ENCODE peak calls at places on chromosomes 11 and 22, in seven cellular contexts. One of them, this sample, is unnamed.
A peak's percentile ranks its signal among the peaks of the same experiment; 100 is the strongest.

GRCh38 chr11:105829084-105829483 is 193.0 kb downstream of the MSANTD4 start:
- DNase-seq in GM23338: no peak
- DNase-seq in H1: no peak
- DNase-seq in sigmoid colon: no peak
- DNase-seq in transverse colon: no peak
- DNase-seq in prostate gland: no peak
- DNase-seq in suprapubic skin: no peak
- DNase-seq in this sample: no peak

GRCh38 chr11:45102810-45103621 is 43.4 kb upstream of the PRDM11 start:
- DNase-seq in GM23338: peak; percentile 84
- DNase-seq in sigmoid colon: peak; percentile 81
- DNase-seq in transverse colon: peak; percentile 51
- DNase-seq in prostate gland: no peak
- DNase-seq in H1: no peak
- DNase-seq in suprapubic skin: peak; percentile 84
- DNase-seq in this sample: no peak

GRCh38 chr22:48445113-48445827 is 1382.4 kb downstream of the BRD1 start:
- DNase-seq in sigmoid colon: no peak
- DNase-seq in suprapubic skin: no peak
- DNase-seq in H1: no peak
- DNase-seq in prostate gland: no peak
- DNase-seq in GM23338: no peak
- DNase-seq in transverse colon: no peak
- DNase-seq in this sample: no peak

GRCh38 chr11:62398011-62398994 is 20.5 kb upstream of the SCGB1A1 start:
- DNase-seq in H1: no peak
- DNase-seq in suprapubic skin: no peak
- DNase-seq in GM23338: no peak
- DNase-seq in transverse colon: no peak
- DNase-seq in prostate gland: no peak
- DNase-seq in sigmoid colon: peak; percentile 76
- DNase-seq in this sample: peak; percentile 52

GRCh38 chr11:112525270-112525669 is 264.6 kb upstream of the PLET1 start:
- DNase-seq in GM23338: no peak
- DNase-seq in transverse colon: peak; percentile 29
- DNase-seq in suprapubic skin: no peak
- DNase-seq in H1: no peak
- DNase-seq in sigmoid colon: peak; percentile 69
- DNase-seq in prostate gland: no peak
- DNase-seq in this sample: no peak

GRCh38 chr22:17217179-17217578 is 2.1 kb downstream of the ADA2 start:
- DNase-seq in transverse colon: no peak
- DNase-seq in GM23338: peak; percentile 86
- DNase-seq in H1: no peak
- DNase-seq in prostate gland: no peak
- DNase-seq in sigmoid colon: no peak
- DNase-seq in suprapubic skin: no peak
- DNase-seq in this sample: no peak

GRCh38 chr11:66663741-66664296 is 13.9 kb downstream of the RBM4B start:
- DNase-seq in transverse colon: no peak
- DNase-seq in GM23338: no peak
- DNase-seq in suprapubic skin: no peak
- DNase-seq in prostate gland: no peak
- DNase-seq in H1: no peak
- DNase-seq in sigmoid colon: no peak
- DNase-seq in this sample: no peak

GRCh38 chr22:20439556-20439927 is 1.9 kb upstream of the SCARF2 start:
- DNase-seq in H1: no peak
- DNase-seq in transverse colon: no peak
- DNase-seq in suprapubic skin: no peak
- DNase-seq in sigmoid colon: peak; percentile 50
- DNase-seq in GM23338: no peak
- DNase-seq in prostate gland: no peak
- DNase-seq in this sample: no peak

GRCh38 chr22:20233351-20234313 is 34.5 kb downstream of the RTN4R start:
- DNase-seq in suprapubic skin: no peak
- DNase-seq in H1: no peak
- DNase-seq in prostate gland: no peak
- DNase-seq in transverse colon: no peak
- DNase-seq in sigmoid colon: no peak
- DNase-seq in GM23338: no peak
- DNase-seq in this sample: no peak

GRCh38 chr11:68542617-68543016 is 82.1 kb downstream of the PPP6R3 start:
- DNase-seq in prostate gland: no peak
- DNase-seq in sigmoid colon: peak; percentile 83
- DNase-seq in transverse colon: no peak
- DNase-seq in GM23338: peak; percentile 27
- DNase-seq in suprapubic skin: no peak
- DNase-seq in H1: no peak
- DNase-seq in this sample: no peak

GRCh38 chr11:77580712-77581337 is 8.9 kb upstream of the AQP11 start:
- DNase-seq in suprapubic skin: no peak
- DNase-seq in GM23338: peak; percentile 84
- DNase-seq in H1: no peak
- DNase-seq in sigmoid colon: no peak
- DNase-seq in transverse colon: no peak
- DNase-seq in prostate gland: no peak
- DNase-seq in this sample: no peak

GRCh38 chr11:130278745-130279144 is 36.0 kb downstream of the ZBTB44 start:
- DNase-seq in transverse colon: no peak
- DNase-seq in sigmoid colon: no peak
- DNase-seq in prostate gland: no peak
- DNase-seq in suprapubic skin: no peak
- DNase-seq in H1: no peak
- DNase-seq in GM23338: no peak
- DNase-seq in this sample: no peak

GRCh38 chr22:49956914-49957825 is 3.4 kb upstream of the PIM3 start:
- DNase-seq in H1: no peak
- DNase-seq in GM23338: no peak
- DNase-seq in transverse colon: no peak
- DNase-seq in sigmoid colon: peak; percentile 59
- DNase-seq in prostate gland: no peak
- DNase-seq in suprapubic skin: no peak
- DNase-seq in this sample: no peak

GRCh38 chr11:114058871-114059277 is 637 bp upstream of the ZBTB16 start:
- DNase-seq in suprapubic skin: no peak
- DNase-seq in transverse colon: peak; percentile 51
- DNase-seq in prostate gland: no peak
- DNase-seq in sigmoid colon: peak; percentile 82
- DNase-seq in H1: no peak
- DNase-seq in GM23338: peak; percentile 57
- DNase-seq in this sample: no peak

GRCh38 chr22:22408731-22409696 is 99.5 kb downstream of the ZNF280B start:
- DNase-seq in transverse colon: peak; percentile 42
- DNase-seq in prostate gland: no peak
- DNase-seq in sigmoid colon: no peak
- DNase-seq in H1: no peak
- DNase-seq in GM23338: peak; percentile 74
- DNase-seq in suprapubic skin: no peak
- DNase-seq in this sample: no peak

GRCh38 chr22:17366830-17367229 is 2.4 kb upstream of the CECR2 start:
- DNase-seq in sigmoid colon: peak; percentile 73
- DNase-seq in suprapubic skin: no peak
- DNase-seq in transverse colon: peak; percentile 17
- DNase-seq in GM23338: peak; percentile 87
- DNase-seq in prostate gland: no peak
- DNase-seq in H1: no peak
- DNase-seq in this sample: no peak

GRCh38 chr11:45333506-45333971 is 47.4 kb upstream of the SYT13 start:
- DNase-seq in GM23338: peak; percentile 76
- DNase-seq in suprapubic skin: no peak
- DNase-seq in prostate gland: no peak
- DNase-seq in sigmoid colon: peak; percentile 85
- DNase-seq in transverse colon: peak; percentile 28
- DNase-seq in H1: no peak
- DNase-seq in this sample: no peak

GRCh38 chr11:79060081-79060480 is 380.7 kb downstream of the TENM4 start:
- DNase-seq in H1: no peak
- DNase-seq in transverse colon: no peak
- DNase-seq in suprapubic skin: no peak
- DNase-seq in GM23338: no peak
- DNase-seq in prostate gland: no peak
- DNase-seq in sigmoid colon: no peak
- DNase-seq in this sample: no peak

GRCh38 chr11:19025799-19026406 is 34.6 kb downstream of the MRGPRX2 start:
- DNase-seq in H1: no peak
- DNase-seq in prostate gland: no peak
- DNase-seq in GM23338: no peak
- DNase-seq in sigmoid colon: no peak
- DNase-seq in transverse colon: no peak
- DNase-seq in suprapubic skin: no peak
- DNase-seq in this sample: no peak

GRCh38 chr22:36221799-36222751 is 17.3 kb downstream of the APOL2 start:
- DNase-seq in sigmoid colon: no peak
- DNase-seq in suprapubic skin: no peak
- DNase-seq in transverse colon: peak; percentile 59
- DNase-seq in GM23338: peak; percentile 86
- DNase-seq in prostate gland: peak; percentile 73
- DNase-seq in H1: peak; percentile 15
- DNase-seq in this sample: no peak

GRCh38 chr11:74696932-74697687 is 34.1 kb downstream of the CHRDL2 start:
- DNase-seq in H1: no peak
- DNase-seq in sigmoid colon: peak; percentile 97
- DNase-seq in prostate gland: peak; percentile 79
- DNase-seq in GM23338: peak; percentile 73
- DNase-seq in transverse colon: peak; percentile 72
- DNase-seq in suprapubic skin: peak; percentile 86
- DNase-seq in this sample: peak; percentile 87

GRCh38 chr11:126350811-126351210 is 4.7 kb upstream of the ST3GAL4 start:
- DNase-seq in sigmoid colon: no peak
- DNase-seq in transverse colon: no peak
- DNase-seq in H1: no peak
- DNase-seq in suprapubic skin: no peak
- DNase-seq in prostate gland: no peak
- DNase-seq in GM23338: no peak
- DNase-seq in this sample: no peak

GRCh38 chr11:83510530-83511449 is 224.6 kb upstream of the CCDC90B start:
- DNase-seq in sigmoid colon: no peak
- DNase-seq in GM23338: no peak
- DNase-seq in transverse colon: no peak
- DNase-seq in suprapubic skin: no peak
- DNase-seq in H1: no peak
- DNase-seq in prostate gland: no peak
- DNase-seq in this sample: no peak

GRCh38 chr11:94597896-94598295 is 30.7 kb downstream of the PIWIL4 start:
- DNase-seq in H1: no peak
- DNase-seq in transverse colon: no peak
- DNase-seq in prostate gland: no peak
- DNase-seq in GM23338: peak; percentile 16
- DNase-seq in sigmoid colon: no peak
- DNase-seq in suprapubic skin: no peak
- DNase-seq in this sample: no peak

GRCh38 chr11:93537767-93538261 is 5.4 kb downstream of the SMCO4 start:
- DNase-seq in sigmoid colon: no peak
- DNase-seq in prostate gland: peak; percentile 45
- DNase-seq in GM23338: no peak
- DNase-seq in transverse colon: no peak
- DNase-seq in suprapubic skin: no peak
- DNase-seq in H1: no peak
- DNase-seq in this sample: no peak

GRCh38 chr22:19350947-19351346 is 59.4 kb upstream of the CLTCL1 start:
- DNase-seq in H1: no peak
- DNase-seq in sigmoid colon: no peak
- DNase-seq in prostate gland: no peak
- DNase-seq in suprapubic skin: peak; percentile 50
- DNase-seq in GM23338: no peak
- DNase-seq in transverse colon: no peak
- DNase-seq in this sample: no peak

GRCh38 chr11:17730608-17731462 is 3.7 kb upstream of the KCNC1 start:
- DNase-seq in sigmoid colon: peak; percentile 77
- DNase-seq in transverse colon: peak; percentile 71
- DNase-seq in H1: peak; percentile 58
- DNase-seq in GM23338: peak; percentile 90
- DNase-seq in prostate gland: peak; percentile 92
- DNase-seq in suprapubic skin: no peak
- DNase-seq in this sample: peak; percentile 92
- H3K27me3 ChIP-seq in sigmoid colon: peaks cover 7% of the 10 kb centered on the region
- H3K27me3 ChIP-seq in transverse colon: peaks cover 53% of the 10 kb centered on the region
- H3K27me3 ChIP-seq in H1: peaks cover 9% of the 10 kb centered on the region
- H3K27me3 ChIP-seq in GM23338: peaks cover 59% of the 10 kb centered on the region
- H3K27me3 ChIP-seq in prostate gland: no peaks in the 10 kb centered on the region
- H3K27me3 ChIP-seq in suprapubic skin: peaks cover 47% of the 10 kb centered on the region
- H3K27me3 ChIP-seq in this sample: peaks cover 2% of the 10 kb centered on the region

GRCh38 chr11:43316451-43316850 is 4.7 kb downstream of the API5 start:
- DNase-seq in GM23338: no peak
- DNase-seq in prostate gland: no peak
- DNase-seq in sigmoid colon: no peak
- DNase-seq in transverse colon: no peak
- DNase-seq in H1: no peak
- DNase-seq in suprapubic skin: no peak
- DNase-seq in this sample: no peak
- TF ChIP-seq POLR2AphosphoS5 in GM23338: no peak
- TF ChIP-seq POLR2AphosphoS5 in prostate gland: no peak
- TF ChIP-seq POLR2AphosphoS5 in sigmoid colon: no peak
- TF ChIP-seq POLR2AphosphoS5 in transverse colon: no peak
- TF ChIP-seq POLR2AphosphoS5 in H1: no peak
- TF ChIP-seq POLR2AphosphoS5 in suprapubic skin: no peak
- TF ChIP-seq POLR2AphosphoS5 in this sample: no peak

GRCh38 chr22:41847300-41847699 is 14.4 kb downstream of the SREBF2 start:
- DNase-seq in prostate gland: no peak
- DNase-seq in suprapubic skin: no peak
- DNase-seq in GM23338: no peak
- DNase-seq in sigmoid colon: no peak
- DNase-seq in transverse colon: no peak
- DNase-seq in H1: no peak
- DNase-seq in this sample: no peak
- H3K4me1 ChIP-seq in prostate gland: peaks cover 13% of the 10 kb centered on the region
- H3K4me1 ChIP-seq in suprapubic skin: peaks cover 64% of the 10 kb centered on the region
- H3K4me1 ChIP-seq in GM23338: peaks cover 56% of the 10 kb centered on the region
- H3K4me1 ChIP-seq in sigmoid colon: peaks cover 24% of the 10 kb centered on the region
- H3K4me1 ChIP-seq in transverse colon: peaks cover 22% of the 10 kb centered on the region
- H3K4me1 ChIP-seq in H1: peaks cover 38% of the 10 kb centered on the region
- H3K4me1 ChIP-seq in this sample: no peaks in the 10 kb centered on the region

DNA sequence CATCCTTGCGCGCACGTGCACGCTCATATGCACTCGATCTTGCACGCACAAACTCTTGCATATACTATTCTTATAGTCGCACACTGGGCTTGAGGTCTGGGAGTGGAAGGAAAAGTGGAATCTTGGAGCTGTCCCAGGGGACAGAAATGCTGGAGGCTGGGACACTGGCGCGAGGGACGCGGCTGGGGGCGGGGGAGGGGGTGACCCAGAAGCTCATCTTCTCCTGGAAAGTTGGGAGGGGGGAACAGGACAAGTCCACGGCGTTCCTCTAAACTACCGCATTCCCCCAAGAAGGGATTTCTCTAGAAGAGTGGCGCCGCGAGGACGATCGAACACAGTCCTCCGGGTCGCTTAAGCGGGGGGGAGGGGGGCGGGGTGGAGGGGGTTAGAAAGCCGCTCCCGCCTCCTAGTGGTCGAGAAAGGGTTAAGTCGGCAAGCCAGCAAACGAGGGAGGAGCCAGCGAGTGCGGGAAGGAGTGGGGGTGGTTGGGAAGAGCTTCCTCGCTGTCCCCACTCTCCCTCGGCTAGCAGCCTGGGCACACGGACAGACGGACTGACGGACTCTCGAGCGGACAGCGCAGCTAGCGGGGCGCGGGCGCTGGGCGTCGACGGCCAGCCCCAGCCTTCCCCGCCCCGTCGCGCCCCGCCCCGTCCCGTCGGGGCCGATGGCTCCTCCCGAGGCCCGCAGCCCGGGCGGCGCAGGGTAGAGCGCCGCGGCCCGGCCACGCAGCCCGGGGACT is at the start of gene RTN4RL2:
- DNase-seq in H1: no peak
- DNase-seq in sigmoid colon: no peak
- DNase-seq in prostate gland: no peak
- DNase-seq in GM23338: peak; percentile 94
- DNase-seq in transverse colon: no peak
- DNase-seq in suprapubic skin: no peak
- DNase-seq in this sample: no peak
- H3K27me3 ChIP-seq in H1: peaks cover 8% of the 10 kb centered on the region
- H3K27me3 ChIP-seq in sigmoid colon: peaks cover 34% of the 10 kb centered on the region
- H3K27me3 ChIP-seq in prostate gland: peaks cover 3% of the 10 kb centered on the region
- H3K27me3 ChIP-seq in GM23338: peaks cover 48% of the 10 kb centered on the region
- H3K27me3 ChIP-seq in transverse colon: peaks cover 52% of the 10 kb centered on the region
- H3K27me3 ChIP-seq in suprapubic skin: peaks cover 22% of the 10 kb centered on the region
- H3K27me3 ChIP-seq in this sample: no peaks in the 10 kb centered on the region